ENCODE peak calls at places on chromosomes 13 and 19, in nine cellular contexts. One of them, this sample, is unnamed.

GRCh38 chr19:51064534-51065220 is at the start of gene KLK13:
- DNase-seq in progenitor cell of endocrine pancreas: peak
- DNase-seq in lower leg skin: peak
- DNase-seq in GM13977: no peak
- DNase-seq in A549: peak
- DNase-seq in endodermal cell: peak
- DNase-seq in cardiac muscle cell: peak
- DNase-seq in fibroblast of the aortic adventitia: no peak
- DNase-seq in GM20000: no peak
- DNase-seq in this sample: no peak

GRCh38 chr13:103351035-103351828 is 285.0 kb upstream of the SLC10A2 start:
- DNase-seq in cardiac muscle cell: peak
- DNase-seq in A549: no peak
- DNase-seq in endodermal cell: peak
- DNase-seq in fibroblast of the aortic adventitia: peak
- DNase-seq in progenitor cell of endocrine pancreas: no peak
- DNase-seq in GM13977: no peak
- DNase-seq in lower leg skin: no peak
- DNase-seq in GM20000: no peak
- DNase-seq in this sample: peak

GRCh38 chr19:55446060-55446459 is 3.0 kb upstream of the SHISA7 start:
- DNase-seq in endodermal cell: no peak
- DNase-seq in fibroblast of the aortic adventitia: no peak
- DNase-seq in GM20000: no peak
- DNase-seq in lower leg skin: no peak
- DNase-seq in progenitor cell of endocrine pancreas: no peak
- DNase-seq in GM13977: no peak
- DNase-seq in A549: no peak
- DNase-seq in cardiac muscle cell: no peak
- DNase-seq in this sample: no peak

GRCh38 chr13:24905242-24905641 is 141.3 kb downstream of the RNF17 start:
- DNase-seq in cardiac muscle cell: no peak
- DNase-seq in progenitor cell of endocrine pancreas: no peak
- DNase-seq in fibroblast of the aortic adventitia: peak
- DNase-seq in GM13977: no peak
- DNase-seq in GM20000: no peak
- DNase-seq in lower leg skin: no peak
- DNase-seq in A549: no peak
- DNase-seq in endodermal cell: no peak
- DNase-seq in this sample: no peak

GRCh38 chr19:44738603-44739585 is 9.6 kb upstream of the BCL3 start:
- DNase-seq in lower leg skin: no peak
- DNase-seq in GM13977: no peak
- DNase-seq in endodermal cell: no peak
- DNase-seq in A549: peak
- DNase-seq in cardiac muscle cell: no peak
- DNase-seq in progenitor cell of endocrine pancreas: no peak
- DNase-seq in GM20000: no peak
- DNase-seq in fibroblast of the aortic adventitia: peak
- DNase-seq in this sample: no peak

GRCh38 chr13:39931505-39931904 is 276.0 kb downstream of the COG6 start:
- DNase-seq in A549: no peak
- DNase-seq in GM20000: no peak
- DNase-seq in progenitor cell of endocrine pancreas: no peak
- DNase-seq in GM13977: no peak
- DNase-seq in fibroblast of the aortic adventitia: no peak
- DNase-seq in endodermal cell: no peak
- DNase-seq in lower leg skin: no peak
- DNase-seq in cardiac muscle cell: no peak
- DNase-seq in this sample: no peak

GRCh38 chr19:1370579-1371361 is 12.9 kb upstream of the NDUFS7 start:
- DNase-seq in GM20000: no peak
- DNase-seq in cardiac muscle cell: peak
- DNase-seq in GM13977: no peak
- DNase-seq in lower leg skin: no peak
- DNase-seq in fibroblast of the aortic adventitia: no peak
- DNase-seq in endodermal cell: no peak
- DNase-seq in A549: no peak
- DNase-seq in progenitor cell of endocrine pancreas: no peak
- DNase-seq in this sample: no peak

GRCh38 chr13:111184685-111185401 is 69.7 kb downstream of the ARHGEF7 start:
- DNase-seq in cardiac muscle cell: no peak
- DNase-seq in GM20000: peak
- DNase-seq in GM13977: peak
- DNase-seq in fibroblast of the aortic adventitia: peak
- DNase-seq in lower leg skin: no peak
- DNase-seq in A549: no peak
- DNase-seq in progenitor cell of endocrine pancreas: no peak
- DNase-seq in endodermal cell: no peak
- DNase-seq in this sample: no peak

GRCh38 chr13:95579303-95579702 is 26.8 kb downstream of the CLDN10 start:
- DNase-seq in GM13977: peak
- DNase-seq in endodermal cell: no peak
- DNase-seq in A549: no peak
- DNase-seq in progenitor cell of endocrine pancreas: no peak
- DNase-seq in fibroblast of the aortic adventitia: no peak
- DNase-seq in lower leg skin: no peak
- DNase-seq in GM20000: peak
- DNase-seq in cardiac muscle cell: no peak
- DNase-seq in this sample: no peak

GRCh38 chr19:47419789-47420188 is 462 bp upstream of the MEIS3 start:
- DNase-seq in A549: no peak
- DNase-seq in cardiac muscle cell: no peak
- DNase-seq in lower leg skin: no peak
- DNase-seq in endodermal cell: peak
- DNase-seq in fibroblast of the aortic adventitia: no peak
- DNase-seq in progenitor cell of endocrine pancreas: no peak
- DNase-seq in GM20000: no peak
- DNase-seq in GM13977: no peak
- DNase-seq in this sample: no peak

GRCh38 chr13:31538067-31539042 is 201.0 kb upstream of the RXFP2 start:
- DNase-seq in fibroblast of the aortic adventitia: peak
- DNase-seq in endodermal cell: no peak
- DNase-seq in GM20000: no peak
- DNase-seq in A549: peak
- DNase-seq in lower leg skin: no peak
- DNase-seq in cardiac muscle cell: peak
- DNase-seq in progenitor cell of endocrine pancreas: no peak
- DNase-seq in GM13977: no peak
- DNase-seq in this sample: peak

GRCh38 chr13:112917056-112917664 is 51.9 kb upstream of the MCF2L start:
- DNase-seq in fibroblast of the aortic adventitia: no peak
- DNase-seq in A549: no peak
- DNase-seq in GM20000: no peak
- DNase-seq in lower leg skin: no peak
- DNase-seq in cardiac muscle cell: no peak
- DNase-seq in progenitor cell of endocrine pancreas: no peak
- DNase-seq in GM13977: no peak
- DNase-seq in endodermal cell: no peak
- DNase-seq in this sample: no peak

GRCh38 chr13:35930665-35931631 is 200.2 kb downstream of the DCLK1 start:
- DNase-seq in cardiac muscle cell: no peak
- DNase-seq in endodermal cell: no peak
- DNase-seq in fibroblast of the aortic adventitia: peak
- DNase-seq in A549: peak
- DNase-seq in progenitor cell of endocrine pancreas: no peak
- DNase-seq in lower leg skin: no peak
- DNase-seq in GM13977: no peak
- DNase-seq in GM20000: peak
- DNase-seq in this sample: no peak

GRCh38 chr13:63942372-63942771 is 2526.7 kb upstream of the PCDH20 start:
- DNase-seq in endodermal cell: no peak
- DNase-seq in progenitor cell of endocrine pancreas: no peak
- DNase-seq in GM13977: no peak
- DNase-seq in GM20000: no peak
- DNase-seq in A549: no peak
- DNase-seq in cardiac muscle cell: no peak
- DNase-seq in lower leg skin: no peak
- DNase-seq in fibroblast of the aortic adventitia: peak
- DNase-seq in this sample: no peak

DNA sequence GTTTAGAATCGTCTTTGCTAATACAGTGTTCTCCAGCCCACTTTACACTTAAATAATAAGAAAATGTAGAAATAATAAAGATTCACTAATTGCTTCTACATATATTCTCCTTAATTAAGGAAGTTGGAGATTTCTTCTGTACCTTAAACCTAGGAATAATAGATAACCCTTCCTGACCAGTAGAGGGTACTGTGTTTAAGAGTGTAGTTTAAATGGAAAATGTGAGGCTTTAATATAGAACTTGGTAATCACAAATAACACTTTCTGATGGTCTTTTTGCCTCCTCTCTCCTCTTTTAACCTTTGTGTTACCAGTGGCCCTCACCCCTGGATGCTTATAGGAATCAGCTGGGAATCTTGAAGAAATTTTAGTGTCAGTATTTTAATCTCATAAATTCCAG is 20.7 kb downstream of the POMP start:
- DNase-seq in cardiac muscle cell: no peak
- DNase-seq in GM13977: no peak
- DNase-seq in progenitor cell of endocrine pancreas: no peak
- DNase-seq in lower leg skin: no peak
- DNase-seq in endodermal cell: no peak
- DNase-seq in fibroblast of the aortic adventitia: peak
- DNase-seq in A549: no peak
- DNase-seq in GM20000: no peak
- DNase-seq in this sample: no peak
- TF ChIP-seq CTCF in cardiac muscle cell: peak
- TF ChIP-seq CTCF in GM13977: peak
- TF ChIP-seq CTCF in progenitor cell of endocrine pancreas: peak
- TF ChIP-seq CTCF in lower leg skin: no peak
- TF ChIP-seq CTCF in endodermal cell: peak
- TF ChIP-seq CTCF in fibroblast of the aortic adventitia: peak
- TF ChIP-seq CTCF in A549: peak
- TF ChIP-seq CTCF in GM20000: no peak
- TF ChIP-seq CTCF in this sample: no peak

GRCh38 chr19:40348125-40348913 is at the start of the genes C19orf47 and PLD3:
- DNase-seq in endodermal cell: peak
- DNase-seq in GM20000: peak
- DNase-seq in cardiac muscle cell: peak
- DNase-seq in fibroblast of the aortic adventitia: peak
- DNase-seq in progenitor cell of endocrine pancreas: peak
- DNase-seq in GM13977: peak
- DNase-seq in A549: peak
- DNase-seq in lower leg skin: peak
- DNase-seq in this sample: peak
- TF ChIP-seq CTCF in endodermal cell: no peak
- TF ChIP-seq CTCF in GM20000: no peak
- TF ChIP-seq CTCF in cardiac muscle cell: no peak
- TF ChIP-seq CTCF in fibroblast of the aortic adventitia: no peak
- TF ChIP-seq CTCF in progenitor cell of endocrine pancreas: no peak
- TF ChIP-seq CTCF in GM13977: no peak
- TF ChIP-seq CTCF in A549: no peak
- TF ChIP-seq CTCF in lower leg skin: peak
- TF ChIP-seq CTCF in this sample: no peak

GRCh38 chr13:87778128-87778527 is 107.0 kb downstream of the SLITRK5 start:
- DNase-seq in GM20000: no peak
- DNase-seq in cardiac muscle cell: no peak
- DNase-seq in progenitor cell of endocrine pancreas: no peak
- DNase-seq in endodermal cell: no peak
- DNase-seq in lower leg skin: no peak
- DNase-seq in A549: no peak
- DNase-seq in fibroblast of the aortic adventitia: no peak
- DNase-seq in GM13977: no peak
- DNase-seq in this sample: no peak

GRCh38 chr13:87779451-87779850 is 108.3 kb downstream of the SLITRK5 start:
- DNase-seq in A549: no peak
- DNase-seq in progenitor cell of endocrine pancreas: no peak
- DNase-seq in endodermal cell: no peak
- DNase-seq in fibroblast of the aortic adventitia: no peak
- DNase-seq in GM20000: no peak
- DNase-seq in GM13977: no peak
- DNase-seq in lower leg skin: no peak
- DNase-seq in cardiac muscle cell: no peak
- DNase-seq in this sample: no peak

GRCh38 chr13:87777395-87777794 is 106.2 kb downstream of the SLITRK5 start:
- DNase-seq in cardiac muscle cell: peak
- DNase-seq in lower leg skin: no peak
- DNase-seq in progenitor cell of endocrine pancreas: no peak
- DNase-seq in fibroblast of the aortic adventitia: no peak
- DNase-seq in endodermal cell: peak
- DNase-seq in GM20000: no peak
- DNase-seq in GM13977: no peak
- DNase-seq in A549: peak
- DNase-seq in this sample: no peak
- TF ChIP-seq CTCF in cardiac muscle cell: no peak
- TF ChIP-seq CTCF in lower leg skin: no peak
- TF ChIP-seq CTCF in progenitor cell of endocrine pancreas: no peak
- TF ChIP-seq CTCF in fibroblast of the aortic adventitia: no peak
- TF ChIP-seq CTCF in endodermal cell: peak
- TF ChIP-seq CTCF in GM20000: no peak
- TF ChIP-seq CTCF in GM13977: no peak
- TF ChIP-seq CTCF in A549: no peak
- TF ChIP-seq CTCF in this sample: no peak

GRCh38 chr19:31956771-31957170 is 388.6 kb upstream of the ZNF507 start:
- DNase-seq in GM20000: no peak
- DNase-seq in cardiac muscle cell: no peak
- DNase-seq in fibroblast of the aortic adventitia: no peak
- DNase-seq in lower leg skin: peak
- DNase-seq in GM13977: no peak
- DNase-seq in progenitor cell of endocrine pancreas: no peak
- DNase-seq in endodermal cell: no peak
- DNase-seq in A549: no peak
- DNase-seq in this sample: no peak

GRCh38 chr19:31955884-31956283 is 389.5 kb upstream of the ZNF507 start:
- DNase-seq in progenitor cell of endocrine pancreas: no peak
- DNase-seq in endodermal cell: no peak
- DNase-seq in GM20000: no peak
- DNase-seq in lower leg skin: peak
- DNase-seq in fibroblast of the aortic adventitia: no peak
- DNase-seq in cardiac muscle cell: no peak
- DNase-seq in A549: no peak
- DNase-seq in GM13977: no peak
- DNase-seq in this sample: no peak

GRCh38 chr19:31957711-31958110 is 387.7 kb upstream of the ZNF507 start:
- DNase-seq in A549: no peak
- DNase-seq in cardiac muscle cell: no peak
- DNase-seq in GM20000: no peak
- DNase-seq in GM13977: no peak
- DNase-seq in lower leg skin: no peak
- DNase-seq in fibroblast of the aortic adventitia: no peak
- DNase-seq in progenitor cell of endocrine pancreas: no peak
- DNase-seq in endodermal cell: no peak
- DNase-seq in this sample: no peak

GRCh38 chr19:31960474-31960873 is 384.9 kb upstream of the ZNF507 start:
- DNase-seq in endodermal cell: no peak
- DNase-seq in progenitor cell of endocrine pancreas: no peak
- DNase-seq in GM13977: no peak
- DNase-seq in A549: no peak
- DNase-seq in fibroblast of the aortic adventitia: no peak
- DNase-seq in GM20000: no peak
- DNase-seq in cardiac muscle cell: no peak
- DNase-seq in lower leg skin: no peak
- DNase-seq in this sample: no peak

DNA sequence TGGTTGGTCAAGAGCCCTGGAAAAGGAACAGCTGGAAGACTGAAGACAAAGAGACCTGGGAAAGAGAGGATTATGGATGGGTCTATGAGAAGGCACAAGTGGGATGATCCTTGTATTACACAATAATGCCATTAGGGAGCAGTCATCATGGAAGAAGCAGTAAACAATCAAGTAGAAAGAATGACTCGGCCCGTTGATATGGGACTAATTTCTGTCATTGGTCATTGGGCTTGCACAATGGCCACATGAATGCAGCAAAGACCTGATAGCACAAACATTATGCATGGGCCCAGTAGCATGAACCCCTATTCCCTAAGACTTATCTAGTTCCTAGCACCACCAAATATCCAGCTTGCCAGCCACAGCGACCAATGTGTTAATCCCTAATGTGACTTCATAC is 390.3 kb upstream of the ZNF507 start:
- DNase-seq in lower leg skin: peak
- DNase-seq in GM13977: no peak
- DNase-seq in cardiac muscle cell: no peak
- DNase-seq in A549: no peak
- DNase-seq in endodermal cell: no peak
- DNase-seq in fibroblast of the aortic adventitia: no peak
- DNase-seq in progenitor cell of endocrine pancreas: no peak
- DNase-seq in GM20000: no peak
- DNase-seq in this sample: no peak
- TF ChIP-seq CTCF in lower leg skin: no peak
- TF ChIP-seq CTCF in GM13977: no peak
- TF ChIP-seq CTCF in cardiac muscle cell: no peak
- TF ChIP-seq CTCF in A549: no peak
- TF ChIP-seq CTCF in endodermal cell: no peak
- TF ChIP-seq CTCF in fibroblast of the aortic adventitia: no peak
- TF ChIP-seq CTCF in progenitor cell of endocrine pancreas: no peak
- TF ChIP-seq CTCF in GM20000: no peak
- TF ChIP-seq CTCF in this sample: no peak

This sample was measured in mesothelial cell of epicardium.